ENCODE peak calls at places on chromosomes 1 and 21, in four cellular contexts. U is GM23338, T is GM12878, W is endothelial cell of umbilical vein. S is an unnamed sample.
A peak's percentile ranks its signal among the peaks of the same experiment; 100 is the strongest.

GRCh38 chr1:34778381-34778780 is 2.6 kb upstream of the GJB3 start:
- DNase-seq in T (no peak), W (no peak), U (no peak), S (no peak)

GRCh38 chr1:93980320-93980744 is 71.1 kb upstream of the GCLM start:
- DNase-seq in U (peak; percentile 82), W (peak; percentile 14), T (no peak), S (no peak)

GRCh38 chr21:31490471-31490870 is 146.4 kb upstream of the TIAM1 start:
- DNase-seq in T (no peak), U (no peak), W (no peak), S (no peak)

GRCh38 chr1:13996334-13996733 is 296.3 kb downstream of the PRDM2 start:
- DNase-seq in W (no peak), U (peak; percentile 3), T (no peak), S (no peak)

GRCh38 chr1:212452323-212453155 is 19.8 kb downstream of the NENF start:
- DNase-seq in T (no peak), W (peak; percentile 48), U (no peak), S (no peak)

GRCh38 chr1:110616587-110616986 is 10.4 kb upstream of the KCNA2 start:
- DNase-seq in T (no peak), W (no peak), U (no peak), S (no peak)

GRCh38 chr1:6466023-6466422 is at the start of gene TNFRSF25:
- DNase-seq in U (peak; percentile 82), T (no peak), W (no peak), S (no peak)

GRCh38 chr1:29991025-29991424 is 732.4 kb downstream of the MATN1 start:
- DNase-seq in U (peak; percentile 71), W (no peak), T (no peak), S (no peak)

GRCh38 chr1:51044199-51044598 is 57.8 kb upstream of the C1orf185 start:
- DNase-seq in T (no peak), W (no peak), U (no peak), S (no peak)

GRCh38 chr1:97159342-97159741 is 437.8 kb downstream of the PTBP2 start:
- DNase-seq in U (no peak), T (no peak), W (no peak), S (no peak)

GRCh38 chr1:59342801-59343575 is 46.1 kb downstream of the FGGY start:
- DNase-seq in U (no peak), T (no peak), W (no peak), S (no peak)

GRCh38 chr21:44549525-44550211 is 1.6 kb downstream of the KRTAP10-2 start:
- DNase-seq in U (peak; percentile 42), W (no peak), T (no peak), S (no peak)

GRCh38 chr1:869499-870244 is 54.1 kb upstream of the SAMD11 start:
- DNase-seq in W (peak; percentile 39), U (peak; percentile 67), T (no peak), S (no peak)

GRCh38 chr1:178632619-178633018 is 92.4 kb upstream of the RALGPS2 start:
- DNase-seq in U (no peak), W (no peak), T (no peak), S (no peak)

GRCh38 chr21:42216726-42217572 is 2.0 kb upstream of the ABCG1 start:
- DNase-seq in U (no peak), T (no peak), W (no peak), S (no peak)

GRCh38 chr21:37917612-37918011 is 1.4 kb upstream of the KCNJ6 start:
- DNase-seq in W (no peak), T (no peak), U (no peak), S (no peak)

GRCh38 chr1:22585471-22585870 is 22.2 kb downstream of the EPHA8 start:
- DNase-seq in T (no peak), W (no peak), U (no peak), S (no peak)

GRCh38 chr1:17196496-17197180 is 8.3 kb upstream of the PADI1 start:
- DNase-seq in T (no peak), W (no peak), U (no peak), S (no peak)

GRCh38 chr1:110880708-110881374 is 7.9 kb downstream of the CD53 start:
- DNase-seq in U (no peak), T (no peak), W (no peak), S (no peak)

GRCh38 chr1:116956378-116956777 is 45.2 kb upstream of the CD101 start:
- DNase-seq in T (no peak), U (no peak), W (no peak), S (no peak)

GRCh38 chr1:40618108-40618507 is 47.4 kb downstream of the RIMS3 start:
- DNase-seq in T (no peak), W (no peak), U (no peak), S (no peak)

GRCh38 chr1:11731719-11732283 is 4.1 kb upstream of the AGTRAP start:
- DNase-seq in T (no peak), W (peak; percentile 54), U (peak; percentile 85), S (no peak)

GRCh38 chr1:223856386-223856785 is 10.6 kb upstream of the TP53BP2 start:
- DNase-seq in W (no peak), T (no peak), U (no peak), S (no peak)

GRCh38 chr1:55428944-55429931 is 214.1 kb upstream of the USP24 start:
- DNase-seq in U (peak; percentile 7), W (peak; percentile 99), T (no peak), S (no peak)

GRCh38 chr1:33434363-33434750 is 3.5 kb upstream of the PHC2 start:
- DNase-seq in U (no peak), W (no peak), T (no peak), S (no peak)

GRCh38 chr1:51693420-51694144 is 76.7 kb downstream of the OSBPL9 start:
- DNase-seq in U (no peak), T (no peak), W (peak; percentile 11), S (no peak)

GRCh38 chr1:44707959-44708831 is 22.8 kb downstream of the RNU5D-1 start:
- DNase-seq in W (peak; percentile 61), U (peak; percentile 88), T (no peak), S (no peak)

GRCh38 chr1:16612332-16613172 is 812 bp downstream of the NBPF1 start:
- DNase-seq in T (no peak), W (peak; percentile 90), U (peak; percentile 92), S (peak; percentile 34)

GRCh38 chr1:211876849-211877248 is 46.3 kb upstream of the LPGAT1 start:
- DNase-seq in W (no peak), U (no peak), T (no peak), S (no peak)

GRCh38 chr1:62228883-62229187 is 34.2 kb downstream of the L1TD1 start:
- DNase-seq in T (no peak), U (no peak), W (no peak), S (no peak)

GRCh38 chr1:91633438-91633837 is 132.8 kb downstream of the CDC7 start:
- DNase-seq in T (no peak), U (no peak), W (no peak), S (no peak)

GRCh38 chr21:43820466-43820865 is 31.1 kb downstream of the RRP1 start:
- DNase-seq in U (no peak), W (no peak), T (no peak), S (no peak)

GRCh38 chr21:37458669-37459276 is 92.2 kb downstream of the DYRK1A start:
- DNase-seq in W (no peak), T (no peak), U (peak; percentile 65), S (no peak)

GRCh38 chr1:31073044-31073443 is 7.5 kb upstream of the PUM1 start:
- DNase-seq in W (no peak), U (no peak), T (no peak), S (no peak)

GRCh38 chr1:38344705-38345104 is 298.1 kb upstream of the POU3F1 start:
- DNase-seq in W (no peak), T (no peak), U (no peak), S (no peak)

GRCh38 chr1:211088156-211088555 is 45.8 kb downstream of the KCNH1 start:
- DNase-seq in U (no peak), T (no peak), W (no peak), S (no peak)

GRCh38 chr1:155326659-155327058 is 6.0 kb downstream of the RUSC1 start:
- DNase-seq in U (no peak), W (no peak), T (no peak), S (no peak)

GRCh38 chr1:162250004-162250730 is 126.5 kb downstream of the SPATA46 start:
- DNase-seq in T (no peak), W (no peak), U (peak; percentile 61), S (no peak)

GRCh38 chr1:101247404-101248287 is 10.8 kb downstream of the S1PR1 start:
- DNase-seq in U (no peak), T (peak; percentile 94), W (no peak), S (no peak)

GRCh38 chr1:105730701-105731100 is 1325.8 kb upstream of the PRMT6 start:
- DNase-seq in U (no peak), T (no peak), W (no peak), S (no peak)

GRCh38 chr1:42463906-42464305 is 820 bp downstream of the CCDC30 start:
- DNase-seq in U (no peak), W (no peak), T (no peak), S (no peak)
- H3K4me3 ChIP-seq in U (peak overlapping the region; percentile 64), W (no peak overlapping the region), T (no peak overlapping the region), S (peak overlapping the region; percentile 85)

GRCh38 chr21:33109574-33110339 is 39.8 kb downstream of the OLIG1 start:
- DNase-seq in T (no peak), W (no peak), U (peak; percentile 75), S (no peak)
- TF ChIP-seq EZH2 in T (no peak), W (peak; percentile 52), U (no peak), S (no peak)

GRCh38 chr1:164683235-164683634 is 124.3 kb downstream of the PBX1 start:
- DNase-seq in T (no peak), W (no peak), U (no peak), S (no peak)
- TF ChIP-seq POLR2AphosphoS5 in T (no peak), W (no peak), U (no peak), S (no peak)

GRCh38 chr1:231130509-231130908 is 31.3 kb upstream of the TRIM67 start:
- DNase-seq in W (no peak), U (no peak), T (no peak), S (no peak)

GRCh38 chr1:231126181-231126580 is 35.7 kb upstream of the TRIM67 start:
- DNase-seq in T (no peak), W (no peak), U (no peak), S (no peak)

GRCh38 chr1:231122143-231122542 is 39.7 kb upstream of the TRIM67 start:
- DNase-seq in T (no peak), W (no peak), U (no peak), S (peak; percentile 39)

GRCh38 chr1:231121533-231121932 is 40.3 kb upstream of the TRIM67 start:
- DNase-seq in T (no peak), U (no peak), W (no peak), S (no peak)

GRCh38 chr1:231124746-231125145 is 37.1 kb upstream of the TRIM67 start:
- DNase-seq in U (no peak), W (no peak), T (no peak), S (no peak)
- H3K4me3 ChIP-seq in U (no peak overlapping the region), W (no peak overlapping the region), T (no peak overlapping the region), S (no peak overlapping the region)

S was measured in SK-N-MC.